ENCODE peak calls at places on chromosomes 13 and 19, in eight cellular contexts. B is neural progenitor cell; W is sigmoid colon; S is right atrium auricular region; O is ovary; Z is AG04450; N is lower lobe of right lung; D is CD4-positive, alpha-beta T cell. K is an unnamed sample. For H3K27me3, the result is how much of the 10 kb centered on the place peaks cover.

GRCh38 chr19:1970806-1971502 is 30.0 kb downstream of the CSNK1G2 start:
- DNase-seq in B (no peak), W (no peak), S (no peak), O (no peak), Z (no peak), N (no peak), D (no peak), K (no peak)

GRCh38 chr13:111049791-111050538 is 65.1 kb upstream of the ARHGEF7 start:
- DNase-seq in B (peak), W (no peak), S (peak), O (peak), Z (no peak), N (no peak), D (no peak), K (no peak)

GRCh38 chr19:43306097-43306496 is 36.8 kb upstream of the PSG9 start:
- DNase-seq in B (no peak), W (no peak), S (no peak), O (no peak), Z (no peak), N (no peak), D (no peak), K (no peak)

GRCh38 chr19:33795370-33796163 is 1.1 kb upstream of the KCTD15 start:
- DNase-seq in B (peak), W (peak), S (peak), O (peak), Z (no peak), N (peak), D (peak), K (no peak)

GRCh38 chr13:28705734-28706133 is 13.0 kb downstream of the SLC46A3 start:
- DNase-seq in B (no peak), W (no peak), S (no peak), O (no peak), Z (no peak), N (no peak), D (no peak), K (no peak)

GRCh38 chr13:43031881-43032280 is 8.5 kb downstream of the DNAJC15 start:
- DNase-seq in B (no peak), W (no peak), S (no peak), O (no peak), Z (no peak), N (no peak), D (no peak), K (no peak)

GRCh38 chr19:14505488-14506239 is 9.7 kb upstream of the GIPC1 start:
- DNase-seq in B (peak), W (no peak), S (no peak), O (no peak), Z (no peak), N (peak), D (peak), K (peak)

GRCh38 chr13:44415815-44416214 is 42.2 kb downstream of the SERP2 start:
- DNase-seq in B (no peak), W (no peak), S (no peak), O (no peak), Z (no peak), N (no peak), D (no peak), K (no peak)

GRCh38 chr13:18959229-18959628 is 222.4 kb downstream of the TUBA3C start:
- DNase-seq in B (no peak), W (no peak), S (no peak), O (no peak), Z (no peak), N (no peak), D (no peak), K (no peak)

GRCh38 chr19:44640518-44640917 is 3.2 kb upstream of the PVR start:
- DNase-seq in B (no peak), W (no peak), S (no peak), O (no peak), Z (no peak), N (no peak), D (no peak), K (no peak)

GRCh38 chr19:3482507-3483225 is 575 bp downstream of the SMIM44 start:
- DNase-seq in B (no peak), W (no peak), S (no peak), O (no peak), Z (no peak), N (no peak), D (no peak), K (no peak)

DNA sequence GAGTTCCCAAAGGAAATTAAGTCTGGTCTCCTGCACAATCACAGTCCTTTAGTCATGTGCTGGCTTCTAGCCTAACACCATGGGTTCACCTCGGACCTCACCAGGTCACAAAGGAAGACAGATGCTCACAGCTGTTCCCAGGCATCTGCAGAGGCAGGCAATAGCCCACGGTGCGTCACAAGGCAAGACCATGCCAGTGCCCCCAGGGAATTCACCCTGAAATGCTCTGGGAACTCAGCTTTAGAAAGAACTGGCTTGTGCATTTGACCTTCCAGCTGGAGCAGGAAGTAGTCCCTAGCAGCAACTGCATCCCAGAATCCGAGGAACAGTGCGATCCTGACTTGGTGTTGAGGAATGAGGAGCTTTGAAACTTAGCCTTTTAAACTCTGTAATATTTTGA is 96.8 kb upstream of the WASF3 start:
- DNase-seq in B (no peak), W (peak), S (peak), O (peak), Z (no peak), N (no peak), D (no peak), K (no peak)
- H3K27ac ChIP-seq in B (no peak), W (no peak), S (peak), O (no peak), Z (no peak), N (peak), D (no peak), K (no peak)

GRCh38 chr13:20410726-20411125 is 114.9 kb downstream of the CRYL1 start:
- DNase-seq in B (no peak), W (no peak), S (no peak), O (no peak), Z (no peak), N (no peak), D (no peak), K (no peak)
- H3K27me3 ChIP-seq in B (under half), W (under half), S (under half), O (under half), Z (under half), N (under half), D (under half), K (under half)

DNA sequence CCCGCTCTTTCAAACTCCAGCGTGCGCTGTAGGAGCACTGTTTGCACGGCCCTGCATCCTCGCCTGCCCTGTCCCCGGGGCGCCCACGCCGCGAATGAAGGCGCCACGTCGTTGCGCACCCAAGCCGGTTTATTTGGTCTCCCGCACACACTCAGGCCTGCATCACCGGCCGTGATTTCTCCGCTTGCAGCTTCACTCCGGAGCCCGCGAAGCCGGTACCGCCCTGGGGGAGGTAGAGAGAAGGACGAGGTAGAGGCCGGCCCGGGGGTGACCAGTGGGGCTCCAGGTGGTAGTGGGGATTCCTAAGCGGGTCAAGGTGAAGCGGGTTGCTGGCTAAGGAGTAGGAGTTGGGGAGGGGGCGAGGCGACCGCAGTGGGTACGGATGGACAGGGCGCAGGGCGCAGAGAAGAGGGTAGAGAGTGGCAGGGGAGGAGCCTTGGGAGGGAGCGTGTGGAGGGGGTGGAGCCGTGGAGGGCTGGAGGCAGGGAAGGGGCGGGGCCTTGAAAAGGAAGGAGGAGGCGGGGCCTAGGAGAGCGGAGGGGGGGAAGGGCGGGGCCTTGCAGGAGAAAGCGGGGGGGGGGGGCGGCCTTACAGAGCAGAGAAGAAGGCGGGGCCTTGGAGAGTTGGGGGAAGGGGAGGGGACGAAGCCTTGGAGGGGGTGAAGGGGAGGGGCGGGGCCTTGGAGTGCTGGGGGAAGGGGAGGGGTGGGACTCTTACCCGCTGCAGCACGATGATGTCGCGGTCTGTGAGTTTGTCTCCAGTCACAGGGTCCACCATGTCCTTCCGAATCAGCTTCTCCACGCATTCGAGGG is 24.6 kb downstream of the NOSIP start:
- DNase-seq in B (peak), W (peak), S (no peak), O (peak), Z (no peak), N (peak), D (peak), K (peak)
- H3K27ac ChIP-seq in B (no peak), W (peak), S (no peak), O (peak), Z (no peak), N (peak), D (peak), K (peak)

GRCh38 chr19:41540041-41540695 is 35.8 kb upstream of the CEACAM21 start:
- DNase-seq in B (no peak), W (peak), S (no peak), O (no peak), Z (no peak), N (no peak), D (no peak), K (no peak)

GRCh38 chr19:41543582-41543981 is 32.4 kb upstream of the CEACAM21 start:
- DNase-seq in B (no peak), W (no peak), S (no peak), O (no peak), Z (no peak), N (no peak), D (no peak), K (no peak)

GRCh38 chr19:41541990-41542584 is 33.9 kb upstream of the CEACAM21 start:
- DNase-seq in B (peak), W (peak), S (peak), O (no peak), Z (no peak), N (peak), D (peak), K (peak)

GRCh38 chr19:41545547-41545946 is 30.4 kb upstream of the CEACAM21 start:
- DNase-seq in B (no peak), W (peak), S (no peak), O (no peak), Z (no peak), N (no peak), D (no peak), K (no peak)

DNA sequence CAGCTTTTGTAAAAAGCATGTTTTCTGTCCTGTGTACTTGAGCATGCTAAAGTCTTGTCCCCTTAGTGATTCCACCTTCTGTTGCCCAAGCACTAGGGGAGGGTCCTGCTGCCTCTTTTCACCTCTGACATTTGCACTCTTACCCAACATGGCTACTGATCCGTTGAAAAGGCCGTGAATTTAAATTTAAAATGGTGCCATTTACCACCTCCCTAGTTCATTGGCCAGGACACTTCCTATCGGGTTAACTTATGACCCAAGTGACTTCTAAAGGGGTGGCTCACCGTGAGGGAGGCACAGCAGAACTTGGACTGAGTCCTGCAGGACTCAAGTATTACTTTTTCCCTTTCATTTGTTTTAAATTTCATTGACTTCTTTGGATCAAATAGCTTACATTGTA is 33.3 kb upstream of the CEACAM21 start:
- DNase-seq in B (no peak), W (no peak), S (no peak), O (no peak), Z (no peak), N (no peak), D (no peak), K (no peak)
- H3K27me3 ChIP-seq in B (under half), W (under half), S (under half), O (under half), Z (under half), N (under half), D (under half), K (under half)

K was measured in CD8-positive, alpha-beta T cell.